ENCODE peak calls at places on chromosomes 13 and 19, in five cellular contexts. D is endodermal cell; Z is trophoblast cell; I is effector memory CD4-positive, alpha-beta T cell; L is hepatocyte. Y is an unnamed sample.

GRCh38 chr13:73938375-73939070 is 195.7 kb downstream of the KLF12 start:
- DNase-seq in D (peak; percentile 55), Z (peak; percentile 50), I (no peak), L (peak; percentile 20), Y (no peak)

GRCh38 chr19:14916848-14917247 is 24.4 kb upstream of the OR7C2 start:
- DNase-seq in D (no peak), Z (peak; percentile 92), I (no peak), L (no peak), Y (no peak)

GRCh38 chr19:31066385-31066784 is 282.9 kb downstream of the TSHZ3 start:
- DNase-seq in D (no peak), Z (peak; percentile 33), I (no peak), L (peak; percentile 28), Y (no peak)

GRCh38 chr19:31676271-31677004 is 327.2 kb upstream of the TSHZ3 start:
- DNase-seq in D (peak; percentile 73), Z (peak; percentile 18), I (no peak), L (peak; percentile 13), Y (no peak)

GRCh38 chr13:61316647-61317046 is 99.0 kb downstream of the PCDH20 start:
- DNase-seq in D (peak; percentile 65), Z (no peak), I (no peak), L (no peak), Y (no peak)

GRCh38 chr19:17206736-17207581 is 8.2 kb upstream of the USE1 start:
- DNase-seq in D (no peak), Z (no peak), I (no peak), L (peak; percentile 2), Y (no peak)

GRCh38 chr13:53821632-53822031 is 793.0 kb downstream of the OLFM4 start:
- DNase-seq in D (no peak), Z (no peak), I (no peak), L (no peak), Y (no peak)

GRCh38 chr13:34153428-34154180 is 335.7 kb downstream of the RFC3 start:
- DNase-seq in D (no peak), Z (no peak), I (no peak), L (no peak), Y (no peak)

GRCh38 chr13:100636441-100636840 is 38.2 kb downstream of the TMTC4 start:
- DNase-seq in D (no peak), Z (no peak), I (no peak), L (no peak), Y (no peak)

GRCh38 chr19:5940260-5941208 is 26.5 kb downstream of the CAPS start:
- DNase-seq in D (no peak), Z (no peak), I (no peak), L (no peak), Y (no peak)

GRCh38 chr13:112643759-112644459 is 45.9 kb upstream of the ATP11A start:
- DNase-seq in D (no peak), Z (no peak), I (no peak), L (no peak), Y (no peak)

GRCh38 chr13:100633461-100633860 is 41.1 kb downstream of the TMTC4 start:
- DNase-seq in D (no peak), Z (peak; percentile 73), I (no peak), L (no peak), Y (no peak)

GRCh38 chr19:4795400-4795799 is 3.9 kb downstream of the FEM1A start:
- DNase-seq in D (no peak), Z (no peak), I (no peak), L (no peak), Y (no peak)

GRCh38 chr13:51814825-51815650 is 11.1 kb upstream of the DHRS12 start:
- DNase-seq in D (peak; percentile 93), Z (peak; percentile 83), I (peak; percentile 58), L (peak; percentile 75), Y (peak; percentile 79)

GRCh38 chr19:47618771-47619170 is 9.8 kb downstream of the BICRA start:
- DNase-seq in D (no peak), Z (no peak), I (no peak), L (no peak), Y (no peak)

GRCh38 chr19:19410553-19411550 is 5.4 kb downstream of the GATAD2A start:
- DNase-seq in D (no peak), Z (no peak), I (no peak), L (no peak), Y (peak; percentile 26)

GRCh38 chr13:110343241-110343865 is 36.3 kb downstream of the COL4A2 start:
- DNase-seq in D (no peak), Z (peak; percentile 91), I (no peak), L (no peak), Y (no peak)

GRCh38 chr13:82636119-82636518 is 1246.2 kb downstream of the SLITRK1 start:
- DNase-seq in D (no peak), Z (peak; percentile 31), I (no peak), L (no peak), Y (no peak)

GRCh38 chr13:47408546-47409319 is 511.9 kb upstream of the HTR2A start:
- DNase-seq in D (no peak), Z (peak; percentile 71), I (no peak), L (no peak), Y (no peak)

GRCh38 chr13:32370805-32371204 is 55.5 kb downstream of the BRCA2 start:
- DNase-seq in D (no peak), Z (no peak), I (no peak), L (no peak), Y (no peak)

GRCh38 chr19:13846533-13847032 is 30.4 kb upstream of the NANOS3 start:
- DNase-seq in D (peak; percentile 96), Z (peak; percentile 97), I (peak; percentile 99), L (peak; percentile 94), Y (peak; percentile 94)

GRCh38 chr13:58340895-58341294 is 709.4 kb downstream of the PCDH17 start:
- DNase-seq in D (no peak), Z (no peak), I (no peak), L (no peak), Y (no peak)

GRCh38 chr19:30371157-30371845 is 883 bp upstream of the ZNF536 start:
- DNase-seq in D (no peak), Z (no peak), I (no peak), L (no peak), Y (no peak)

GRCh38 chr19:18253716-18254115 is 20.5 kb downstream of the IQCN start:
- DNase-seq in D (no peak), Z (peak; percentile 89), I (no peak), L (no peak), Y (no peak)

GRCh38 chr19:46847528-46847927 is 3.1 kb downstream of the AP2S1 start:
- DNase-seq in D (no peak), Z (no peak), I (no peak), L (no peak), Y (no peak)

GRCh38 chr19:41298327-41298964 is 11.5 kb upstream of the CCDC97 start:
- DNase-seq in D (no peak), Z (peak; percentile 98), I (peak; percentile 73), L (peak; percentile 76), Y (peak; percentile 56)

GRCh38 chr13:47426126-47426849 is 529.4 kb upstream of the HTR2A start:
- DNase-seq in D (no peak), Z (no peak), I (no peak), L (no peak), Y (no peak)

GRCh38 chr19:55250262-55251036 is 8.4 kb downstream of the PPP6R1 start:
- DNase-seq in D (no peak), Z (no peak), I (no peak), L (no peak), Y (no peak)

GRCh38 chr19:5644051-5644450 is 21.2 kb downstream of the SAFB start:
- DNase-seq in D (no peak), Z (no peak), I (no peak), L (no peak), Y (no peak)

GRCh38 chr13:105914637-105915036 is 620.8 kb downstream of the EFNB2 start:
- DNase-seq in D (no peak), Z (peak; percentile 38), I (no peak), L (no peak), Y (no peak)

GRCh38 chr19:28843771-28844492 is 369.0 kb downstream of the UQCRFS1 start:
- DNase-seq in D (no peak), Z (no peak), I (no peak), L (no peak), Y (no peak)

GRCh38 chr13:94308808-94309207 is 170.7 kb downstream of the DCT start:
- DNase-seq in D (no peak), Z (no peak), I (no peak), L (no peak), Y (no peak)

GRCh38 chr13:94305033-94305432 is 174.4 kb downstream of the DCT start:
- DNase-seq in D (no peak), Z (no peak), I (no peak), L (no peak), Y (no peak)

GRCh38 chr13:94305934-94306333 is 173.5 kb downstream of the DCT start:
- DNase-seq in D (no peak), Z (no peak), I (no peak), L (no peak), Y (no peak)

GRCh38 chr13:94303644-94304174 is 175.8 kb downstream of the DCT start:
- DNase-seq in D (no peak), Z (no peak), I (no peak), L (no peak), Y (no peak)

GRCh38 chr13:94305463-94305862 is 174.0 kb downstream of the DCT start:
- DNase-seq in D (no peak), Z (no peak), I (no peak), L (no peak), Y (no peak)
- H3K27ac ChIP-seq in D (no peak overlapping the region), Z (no peak overlapping the region), I (no peak overlapping the region), L (no peak overlapping the region), Y (no peak overlapping the region)

DNA sequence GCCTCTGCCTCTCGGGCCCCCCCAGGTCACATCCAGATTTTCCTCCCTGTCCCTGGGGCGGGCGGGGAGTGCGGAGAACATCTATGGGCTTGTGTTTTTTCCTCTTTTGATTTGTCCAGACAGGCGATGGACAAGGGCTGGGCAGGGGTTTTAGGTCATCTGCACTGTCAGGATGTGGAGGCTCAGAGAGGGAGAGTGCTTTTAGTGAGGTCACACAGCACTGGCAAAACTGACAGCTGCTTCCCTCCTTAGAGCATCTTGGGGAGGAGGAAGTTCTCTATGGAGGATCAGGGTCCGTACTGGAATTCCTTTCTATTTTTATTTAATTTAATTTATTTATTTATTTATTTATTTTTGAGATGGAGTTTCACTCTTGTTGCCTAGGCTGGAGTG is 38.9 kb downstream of the NFIC start:
- DNase-seq in D (no peak), Z (no peak), I (no peak), L (no peak), Y (no peak)
- H3K4me3 ChIP-seq in D (no peak overlapping the region), Z (no peak overlapping the region), I (no peak overlapping the region), L (no peak overlapping the region), Y (no peak overlapping the region)

GRCh38 chr13:20939662-20940061 is 37.1 kb upstream of the XPO4 start:
- DNase-seq in D (peak; percentile 65), Z (no peak), I (no peak), L (no peak), Y (no peak)

GRCh38 chr13:20942938-20943518 is 40.5 kb upstream of the XPO4 start:
- DNase-seq in D (no peak), Z (peak; percentile 42), I (no peak), L (no peak), Y (no peak)

GRCh38 chr13:20940083-20940482 is 37.5 kb upstream of the XPO4 start:
- DNase-seq in D (no peak), Z (peak; percentile 99), I (no peak), L (peak; percentile 23), Y (no peak)

GRCh38 chr13:20945952-20946383 is 43.4 kb upstream of the XPO4 start:
- DNase-seq in D (peak; percentile 67), Z (peak; percentile 35), I (no peak), L (no peak), Y (no peak)

GRCh38 chr13:20943519-20944012 is 41.0 kb upstream of the XPO4 start:
- DNase-seq in D (peak; percentile 93), Z (peak; percentile 98), I (peak; percentile 20), L (peak; percentile 92), Y (peak; percentile 40)
- H3K27ac ChIP-seq in D (no peak overlapping the region), Z (no peak overlapping the region), I (no peak overlapping the region), L (peak overlapping the region; percentile 58), Y (no peak overlapping the region)

GRCh38 chr19:51460164-51460992 is 2.1 kb upstream of the SIGLEC8 start:
- DNase-seq in D (peak; percentile 66), Z (peak; percentile 21), I (no peak), L (no peak), Y (no peak)
- H3K4me3 ChIP-seq in D (peak overlapping the region; percentile 68), Z (no peak overlapping the region), I (no peak overlapping the region), L (no peak overlapping the region), Y (no peak overlapping the region)